ENCODE peak calls at places on chromosome 2, in four cellular contexts. S is A549, Z is uterus, V is AG04450. P is an unnamed sample.

GRCh38 chr2:29811378-29811777 is 110.0 kb downstream of the ALK start:
- DNase-seq in V (no peak), S (no peak), Z (no peak), P (no peak)

GRCh38 chr2:238573065-238573778 is 146.5 kb downstream of the ASB1 start:
- DNase-seq in S (peak), V (no peak), Z (no peak), P (no peak)

GRCh38 chr2:78263571-78263970 is 741.4 kb upstream of the LRRTM4 start:
- DNase-seq in Z (no peak), S (no peak), V (no peak), P (no peak)

GRCh38 chr2:196131949-196132925 is 39.1 kb downstream of the STK17B start:
- DNase-seq in Z (no peak), V (no peak), S (no peak), P (no peak)

GRCh38 chr2:71697106-71698010 is 244.0 kb downstream of the DYSF start:
- DNase-seq in S (no peak), V (no peak), Z (no peak), P (no peak)

GRCh38 chr2:112814278-112814677 is 22.3 kb downstream of the IL1B start:
- DNase-seq in Z (no peak), S (no peak), V (no peak), P (no peak)

GRCh38 chr2:22397847-22398246 is 987.1 kb upstream of the KLHL29 start:
- DNase-seq in S (no peak), V (no peak), Z (no peak), P (no peak)

GRCh38 chr2:191274404-191274803 is 29.2 kb downstream of the MYO1B start:
- DNase-seq in V (no peak), S (no peak), Z (no peak), P (no peak)

GRCh38 chr2:29490037-29490436 is 374.8 kb downstream of the CLIP4 start:
- DNase-seq in V (no peak), Z (no peak), S (no peak), P (no peak)

DNA sequence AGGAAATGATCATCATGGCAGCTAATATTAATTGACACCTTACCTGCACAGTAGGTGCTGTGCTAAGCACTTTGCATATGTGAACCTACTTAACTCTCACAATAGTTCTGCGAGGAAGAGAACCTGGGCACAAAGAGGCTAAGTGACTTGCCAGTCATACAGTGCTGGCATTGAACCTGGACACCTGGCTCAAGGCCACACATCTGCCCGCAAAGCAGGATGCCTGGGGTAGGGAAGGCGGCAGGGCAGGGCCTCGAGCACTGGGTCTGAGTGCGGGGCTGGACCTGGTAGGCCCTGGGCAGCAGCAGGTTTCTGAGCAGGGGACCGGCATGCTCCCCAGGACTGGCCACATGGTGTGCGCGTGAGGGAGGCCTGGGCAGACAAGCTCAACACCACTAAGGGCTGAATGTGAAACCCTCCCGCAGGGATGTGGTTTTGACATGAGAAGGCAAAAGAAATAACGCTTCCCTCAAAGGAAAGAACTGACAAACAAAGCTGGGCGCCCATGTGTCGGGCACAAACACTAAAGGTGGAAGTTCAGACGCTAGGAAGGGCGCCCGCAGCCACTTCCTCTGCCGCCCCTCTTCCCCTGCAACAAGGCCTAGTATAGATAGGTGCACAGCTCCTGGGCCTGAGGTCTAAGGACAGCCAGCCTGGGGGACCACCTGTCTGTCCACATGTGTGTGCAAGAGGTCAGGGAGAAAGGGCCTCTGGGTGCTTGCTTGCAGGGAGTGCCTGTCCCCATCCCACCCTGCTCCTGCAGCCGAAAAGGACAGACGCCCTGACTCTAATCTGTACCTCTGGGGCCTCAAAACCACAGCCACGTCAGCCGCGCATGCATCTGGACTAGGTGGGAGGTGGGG is 92.5 kb downstream of the ZFP36L2 start:
- DNase-seq in S (no peak), Z (no peak), V (no peak), P (peak)
- H3K27ac ChIP-seq in S (peak), Z (peak), V (no peak), P (peak)

GRCh38 chr2:134537121-134537520 is 181.7 kb downstream of the TMEM163 start:
- DNase-seq in S (no peak), Z (no peak), V (no peak), P (no peak)

GRCh38 chr2:134537702-134538101 is 181.1 kb downstream of the TMEM163 start:
- DNase-seq in S (no peak), V (no peak), Z (no peak), P (no peak)

GRCh38 chr2:134536312-134536711 is 182.5 kb downstream of the TMEM163 start:
- DNase-seq in Z (no peak), V (no peak), S (no peak), P (no peak)

GRCh38 chr2:134540954-134541353 is 177.8 kb downstream of the TMEM163 start:
- DNase-seq in S (no peak), V (no peak), Z (no peak), P (no peak)

DNA sequence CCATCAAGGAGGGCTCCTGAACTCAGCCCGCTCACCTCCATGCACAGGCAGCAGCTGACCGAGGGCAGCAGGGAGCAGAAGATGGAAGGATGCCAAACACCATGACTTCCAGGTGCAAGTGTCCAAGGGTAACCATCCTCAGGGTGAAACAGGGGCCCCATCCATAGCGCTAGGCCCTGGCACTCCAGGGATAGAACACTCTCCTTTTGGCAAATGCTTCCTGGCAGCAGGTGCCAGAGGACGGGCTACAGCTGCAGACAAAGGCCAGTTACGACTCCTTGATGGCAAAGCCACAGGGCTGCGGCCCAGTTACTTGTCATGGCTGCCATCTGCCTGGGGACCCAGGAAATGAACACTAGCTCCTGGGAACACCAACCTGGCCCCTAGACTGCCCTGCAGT is 178.9 kb downstream of the TMEM163 start:
- DNase-seq in V (no peak), S (no peak), Z (no peak), P (no peak)
- H3K27ac ChIP-seq in V (no peak), S (no peak), Z (no peak), P (no peak)

GRCh38 chr2:36468463-36469266 is 113.1 kb downstream of the CRIM1 start:
- DNase-seq in V (no peak), S (no peak), Z (no peak), P (no peak)

GRCh38 chr2:36466135-36466534 is 110.6 kb downstream of the CRIM1 start:
- DNase-seq in Z (no peak), S (no peak), V (no peak), P (no peak)

GRCh38 chr2:36469701-36470100 is 114.1 kb downstream of the CRIM1 start:
- DNase-seq in S (no peak), Z (no peak), V (no peak), P (no peak)

GRCh38 chr2:36473230-36473629 is 117.7 kb downstream of the CRIM1 start:
- DNase-seq in S (no peak), V (no peak), Z (no peak), P (no peak)

GRCh38 chr2:36469267-36469561 is 113.6 kb downstream of the CRIM1 start:
- DNase-seq in S (no peak), V (no peak), Z (no peak), P (no peak)
- H3K27ac ChIP-seq in S (no peak), V (peak), Z (no peak), P (no peak)

DNA sequence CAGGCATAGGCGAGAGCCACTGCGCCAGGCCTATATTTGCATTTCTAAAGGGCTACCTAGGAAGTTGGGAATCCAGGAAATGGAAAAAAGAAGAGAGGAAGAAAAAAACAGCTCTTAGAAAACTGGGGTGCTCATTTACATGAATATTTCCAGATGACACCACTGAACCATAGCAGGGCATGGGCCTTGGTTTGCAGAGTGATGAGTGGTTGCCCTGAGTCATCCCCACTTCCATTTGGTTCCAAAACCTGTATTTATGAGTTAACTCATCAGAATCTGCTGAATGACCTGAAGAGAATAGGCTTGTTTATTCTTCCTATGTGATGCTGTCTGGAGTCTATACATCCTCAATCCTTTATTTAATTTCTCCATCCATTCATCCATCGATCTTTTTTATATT is 36.2 kb downstream of the EHD3 start:
- DNase-seq in S (no peak), Z (no peak), V (no peak), P (no peak)
- H3K27ac ChIP-seq in S (no peak), Z (no peak), V (no peak), P (no peak)

DNA sequence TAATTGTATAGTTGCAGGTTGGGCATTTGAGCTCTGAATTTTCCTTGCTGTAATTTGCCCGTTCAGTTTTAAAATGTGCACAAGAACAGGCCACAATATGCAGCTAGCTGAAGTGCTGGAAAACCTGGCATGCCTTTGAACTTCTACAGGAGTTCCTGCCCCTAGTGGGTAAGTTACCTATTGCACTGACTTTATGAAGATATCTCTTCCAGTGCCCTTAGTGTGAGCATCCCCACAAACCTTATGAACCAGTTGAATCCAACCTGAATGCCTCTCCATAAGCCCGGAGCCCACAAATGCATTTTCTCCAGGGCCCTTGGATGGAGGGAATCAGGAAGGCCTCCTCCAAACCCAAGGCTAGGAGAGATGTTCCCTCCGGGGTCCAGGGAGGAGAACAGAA is 106.8 kb downstream of the XRCC5 start:
- DNase-seq in Z (no peak), S (peak), V (no peak), P (no peak)
- H3K27ac ChIP-seq in Z (no peak), S (no peak), V (no peak), P (no peak)

GRCh38 chr2:45812039-45812500 is 160.6 kb downstream of the PRKCE start:
- DNase-seq in S (no peak), V (no peak), Z (no peak), P (no peak)

GRCh38 chr2:45814528-45814927 is 163.1 kb downstream of the PRKCE start:
- DNase-seq in V (no peak), S (no peak), Z (peak), P (no peak)

GRCh38 chr2:45814951-45815621 is 163.6 kb downstream of the PRKCE start:
- DNase-seq in Z (no peak), S (no peak), V (no peak), P (no peak)

GRCh38 chr2:45816273-45816672 is 164.8 kb downstream of the PRKCE start:
- DNase-seq in Z (peak), S (no peak), V (no peak), P (no peak)

DNA sequence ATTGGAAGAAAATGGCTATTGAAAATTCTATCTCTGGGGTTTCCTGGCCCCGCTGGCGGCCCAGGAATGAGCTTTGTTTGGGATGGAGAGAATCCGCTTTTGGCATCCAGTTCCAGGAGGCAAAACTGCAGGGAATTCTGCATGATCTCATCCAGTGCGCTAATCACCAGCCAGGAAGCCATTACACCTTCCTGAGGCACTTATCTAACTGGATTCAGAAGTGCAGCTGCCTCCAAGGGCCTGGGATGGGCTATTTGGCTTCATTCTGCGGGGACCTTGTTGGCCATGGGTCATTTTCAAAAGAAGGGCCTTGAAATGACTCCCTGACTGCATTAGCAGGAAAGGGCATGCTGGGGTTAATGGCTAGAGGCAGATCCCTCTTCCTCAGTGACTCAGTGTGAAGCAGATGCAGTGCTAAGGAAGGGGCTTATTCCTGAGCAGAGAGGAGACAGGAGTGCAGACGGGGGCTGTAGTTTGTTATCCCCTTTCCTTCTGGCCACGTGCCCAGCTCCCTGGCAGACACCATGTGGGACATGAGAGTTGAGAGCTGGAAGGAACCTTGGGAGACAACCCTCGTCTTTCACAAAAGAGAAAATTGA is 161.6 kb downstream of the PRKCE start:
- DNase-seq in V (no peak), S (no peak), Z (peak), P (no peak)
- H3K27ac ChIP-seq in V (peak), S (no peak), Z (peak), P (no peak)

DNA sequence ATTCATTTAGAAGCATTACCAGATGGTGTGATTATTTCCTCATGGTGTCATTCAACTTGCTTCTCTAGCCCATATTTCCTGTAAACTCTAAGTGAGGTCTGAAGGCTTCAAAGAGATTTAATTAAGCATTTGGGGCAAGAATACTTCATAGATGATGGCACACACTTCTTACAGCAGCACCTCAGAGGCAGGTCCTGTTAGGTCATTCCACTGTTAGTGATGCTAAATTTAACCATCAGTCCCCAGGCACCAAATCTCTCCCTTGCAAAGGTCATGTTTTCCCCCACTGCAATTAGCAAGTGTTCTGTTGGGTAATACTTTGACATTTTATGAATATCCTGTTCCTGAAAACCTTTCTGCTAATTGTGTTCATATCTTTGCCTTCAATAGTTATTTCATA is 117.1 kb downstream of the STK39 start:
- DNase-seq in S (no peak), Z (no peak), V (no peak), P (no peak)
- H3K27ac ChIP-seq in S (no peak), Z (no peak), V (no peak), P (no peak)

GRCh38 chr2:207854484-207855386 is 85.0 kb upstream of the FZD5 start:
- DNase-seq in S (no peak), V (peak), Z (no peak), P (no peak)
- H3K27ac ChIP-seq in S (no peak), V (peak), Z (no peak), P (no peak)

GRCh38 chr2:230312638-230313037 is 14.4 kb upstream of the SP140L start:
- DNase-seq in S (no peak), V (no peak), Z (no peak), P (no peak)

GRCh38 chr2:230319211-230319862 is 7.7 kb upstream of the SP140L start:
- DNase-seq in Z (no peak), V (no peak), S (no peak), P (peak)

GRCh38 chr2:230321031-230321430 is 6.0 kb upstream of the SP140L start:
- DNase-seq in V (no peak), Z (no peak), S (no peak), P (no peak)

GRCh38 chr2:230318190-230319121 is 8.5 kb upstream of the SP140L start:
- DNase-seq in S (no peak), V (no peak), Z (no peak), P (no peak)

DNA sequence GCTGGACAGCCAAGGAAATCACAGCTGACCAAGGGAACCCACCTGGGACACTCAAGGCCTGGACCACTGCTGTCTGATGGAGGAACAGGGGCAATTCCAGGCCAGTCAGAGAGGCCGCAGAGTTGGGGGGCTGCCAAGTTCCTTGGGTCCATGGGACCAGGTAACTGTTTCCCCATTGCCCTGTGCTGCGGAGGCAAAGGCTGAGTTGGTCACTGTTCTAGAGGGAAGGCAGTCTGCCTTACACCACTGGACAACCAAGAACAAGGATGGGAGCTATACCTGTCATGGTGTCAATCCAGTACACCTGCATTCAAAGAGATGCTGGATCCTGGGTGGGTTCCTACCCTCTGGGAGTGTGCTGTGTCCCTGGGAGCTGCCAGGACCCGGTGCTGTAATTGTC is 9.6 kb upstream of the SP140L start:
- DNase-seq in Z (no peak), S (no peak), V (no peak), P (no peak)
- H3K27ac ChIP-seq in Z (no peak), S (no peak), V (no peak), P (no peak)